ENCODE peak calls at places on chromosomes 11 and 22, in six cellular contexts. T is cardiac fibroblast, L is bronchial epithelial cell, R is PC-9, H is HL-60, S is body of pancreas. Y is an unnamed sample.

GRCh38 chr11:41842673-41843072 is 383.2 kb upstream of the LRRC4C start:
- DNase-seq in S (no peak), L (no peak), R (no peak), H (no peak), T (no peak), Y (no peak)

GRCh38 chr11:82521427-82521826 is 212.2 kb downstream of the FAM181B start:
- DNase-seq in L (no peak), T (no peak), S (no peak), R (no peak), H (peak), Y (no peak)

GRCh38 chr11:1751999-1752906 is 1.9 kb upstream of the IFITM10 start:
- DNase-seq in S (no peak), R (no peak), H (no peak), L (no peak), T (no peak), Y (no peak)

GRCh38 chr11:111419641-111420327 is 40.7 kb upstream of the POU2AF1 start:
- DNase-seq in R (no peak), T (no peak), S (peak), H (no peak), L (no peak), Y (no peak)

GRCh38 chr11:47587733-47588326 is 1.4 kb downstream of the FAM180B start:
- DNase-seq in H (peak), T (no peak), L (no peak), S (no peak), R (no peak), Y (no peak)

GRCh38 chr11:2794419-2794795 is 91.2 kb downstream of the CDKN1C start:
- DNase-seq in S (peak), L (no peak), T (no peak), R (no peak), H (no peak), Y (no peak)

GRCh38 chr11:34266090-34266912 is 91.5 kb downstream of the ABTB2 start:
- DNase-seq in R (peak), T (peak), H (no peak), S (no peak), L (no peak), Y (peak)

GRCh38 chr22:46328066-46328465 is 7.4 kb upstream of the TRMU start:
- DNase-seq in T (no peak), R (no peak), S (no peak), H (no peak), L (no peak), Y (no peak)

GRCh38 chr11:80733776-80734175 is 1292.9 kb upstream of the TENM4 start:
- DNase-seq in S (no peak), T (no peak), H (no peak), R (no peak), L (peak), Y (no peak)

GRCh38 chr11:4459470-4459869 is 10.4 kb downstream of the OR52K2 start:
- DNase-seq in H (peak), S (no peak), T (no peak), L (peak), R (no peak), Y (no peak)

GRCh38 chr11:46458491-46458890 is 66.9 kb upstream of the CHRM4 start:
- DNase-seq in S (no peak), H (no peak), T (no peak), L (peak), R (no peak), Y (no peak)

GRCh38 chr11:59866397-59866796 is at the start of gene TCN1:
- DNase-seq in T (no peak), R (peak), L (peak), S (no peak), H (peak), Y (no peak)

GRCh38 chr11:7281083-7281482 is 29.4 kb downstream of the SYT9 start:
- DNase-seq in H (no peak), R (peak), T (no peak), L (peak), S (no peak), Y (no peak)

GRCh38 chr11:111362887-111363411 is 16.1 kb downstream of the POU2AF1 start:
- DNase-seq in S (peak), R (no peak), H (no peak), L (peak), T (no peak), Y (no peak)

GRCh38 chr11:94675239-94675638 is 92.9 kb upstream of the AMOTL1 start:
- DNase-seq in T (no peak), R (peak), S (no peak), H (no peak), L (peak), Y (no peak)

GRCh38 chr11:27977031-27977430 is 130.9 kb downstream of the KIF18A start:
- DNase-seq in H (no peak), R (no peak), S (no peak), T (no peak), L (peak), Y (peak)

GRCh38 chr22:25110846-25111578 is 88.6 kb upstream of the CRYBB3 start:
- DNase-seq in R (peak), L (peak), S (peak), T (peak), H (peak), Y (peak)

GRCh38 chr11:64870176-64870892 is 8.1 kb downstream of the EHD1 start:
- DNase-seq in H (no peak), L (peak), R (peak), T (peak), S (no peak), Y (no peak)

GRCh38 chr11:107957109-107957588 is 28.9 kb downstream of the RAB39A start:
- DNase-seq in H (no peak), S (no peak), R (no peak), T (peak), L (no peak), Y (no peak)

GRCh38 chr11:34148504-34149165 is 43.2 kb downstream of the NAT10 start:
- DNase-seq in L (no peak), R (no peak), H (peak), S (no peak), T (no peak), Y (no peak)

GRCh38 chr11:65417702-65418430 is 4.7 kb upstream of the NEAT1 start:
- DNase-seq in L (peak), H (no peak), R (no peak), S (peak), T (peak), Y (no peak)

GRCh38 chr22:28106601-28107000 is 187.5 kb upstream of the PITPNB start:
- DNase-seq in H (no peak), T (no peak), R (no peak), S (no peak), L (no peak), Y (no peak)

GRCh38 chr11:94031625-94032024 is 10.5 kb downstream of the HEPHL1 start:
- DNase-seq in S (no peak), T (no peak), R (no peak), H (no peak), L (no peak), Y (no peak)

GRCh38 chr11:44304091-44305084 is 5.6 kb downstream of the ALX4 start:
- DNase-seq in L (no peak), H (no peak), S (no peak), R (no peak), T (no peak), Y (no peak)

GRCh38 chr11:20029193-20029592 is 131.1 kb downstream of the DBX1 start:
- DNase-seq in S (no peak), H (no peak), L (no peak), T (no peak), R (no peak), Y (no peak)

GRCh38 chr22:41123151-41123550 is 30.8 kb downstream of the EP300 start:
- DNase-seq in R (no peak), L (peak), T (peak), S (no peak), H (no peak), Y (no peak)

GRCh38 chr11:70324354-70325115 is 54.0 kb downstream of the PPFIA1 start:
- DNase-seq in R (no peak), L (no peak), H (no peak), S (no peak), T (no peak), Y (no peak)

GRCh38 chr11:120343429-120343828 is 7.2 kb downstream of the ARHGEF12 start:
- DNase-seq in S (no peak), R (no peak), L (no peak), H (no peak), T (no peak), Y (no peak)

GRCh38 chr11:20336056-20336455 is 27.5 kb upstream of the HTATIP2 start:
- DNase-seq in R (no peak), T (no peak), H (no peak), L (no peak), S (no peak), Y (no peak)

GRCh38 chr11:15769203-15769602 is 587.1 kb downstream of the SOX6 start:
- DNase-seq in L (peak), S (peak), T (no peak), H (no peak), R (peak), Y (no peak)

GRCh38 chr11:64770120-64770519 is 8.2 kb downstream of the SF1 start:
- DNase-seq in H (no peak), T (no peak), R (no peak), S (no peak), L (no peak), Y (no peak)

GRCh38 chr11:19201737-19202605 is at the start of gene CSRP3:
- DNase-seq in H (no peak), R (no peak), L (no peak), T (no peak), S (no peak), Y (no peak)

GRCh38 chr22:44218071-44218470 is 37.3 kb downstream of the PARVG start:
- DNase-seq in T (no peak), S (no peak), H (no peak), L (no peak), R (no peak), Y (no peak)

GRCh38 chr22:39991164-39991860 is 3.4 kb upstream of the FAM83F start:
- DNase-seq in S (peak), R (no peak), H (no peak), L (no peak), T (no peak), Y (no peak)

GRCh38 chr11:62708423-62709261 is 1.2 kb downstream of the GNG3 start:
- DNase-seq in R (peak), L (peak), T (no peak), H (no peak), S (peak), Y (no peak)

GRCh38 chr11:8773125-8773524 is 90.5 kb downstream of the RPL27A start:
- DNase-seq in L (no peak), S (no peak), R (no peak), H (no peak), T (no peak), Y (no peak)

GRCh38 chr11:8071616-8072581 is 9.1 kb upstream of the TUB start:
- DNase-seq in T (no peak), L (no peak), H (no peak), R (no peak), S (peak), Y (no peak)

GRCh38 chr22:19759994-19760651 is 455 bp upstream of the TBX1 start:
- DNase-seq in S (no peak), R (no peak), T (no peak), L (no peak), H (no peak), Y (no peak)
- H3K4me3 ChIP-seq in S (no peak), R (no peak), T (no peak), L (peak), H (no peak), Y (no peak)

GRCh38 chr11:101916422-101916821 is at the start of gene ANGPTL5:
- DNase-seq in R (peak), T (no peak), H (no peak), L (no peak), S (no peak), Y (no peak)

GRCh38 chr11:101913631-101914030 is 1.2 kb upstream of the CEP126 start:
- DNase-seq in R (peak), S (no peak), H (no peak), T (no peak), L (no peak), Y (no peak)

GRCh38 chr11:101914349-101914736 is 467 bp upstream of the CEP126 start:
- DNase-seq in L (no peak), H (no peak), R (peak), S (no peak), T (peak), Y (no peak)

GRCh38 chr11:101915811-101916291 is 471 bp downstream of the ANGPTL5 start:
- DNase-seq in L (peak), R (peak), S (no peak), T (peak), H (no peak), Y (no peak)

DNA sequence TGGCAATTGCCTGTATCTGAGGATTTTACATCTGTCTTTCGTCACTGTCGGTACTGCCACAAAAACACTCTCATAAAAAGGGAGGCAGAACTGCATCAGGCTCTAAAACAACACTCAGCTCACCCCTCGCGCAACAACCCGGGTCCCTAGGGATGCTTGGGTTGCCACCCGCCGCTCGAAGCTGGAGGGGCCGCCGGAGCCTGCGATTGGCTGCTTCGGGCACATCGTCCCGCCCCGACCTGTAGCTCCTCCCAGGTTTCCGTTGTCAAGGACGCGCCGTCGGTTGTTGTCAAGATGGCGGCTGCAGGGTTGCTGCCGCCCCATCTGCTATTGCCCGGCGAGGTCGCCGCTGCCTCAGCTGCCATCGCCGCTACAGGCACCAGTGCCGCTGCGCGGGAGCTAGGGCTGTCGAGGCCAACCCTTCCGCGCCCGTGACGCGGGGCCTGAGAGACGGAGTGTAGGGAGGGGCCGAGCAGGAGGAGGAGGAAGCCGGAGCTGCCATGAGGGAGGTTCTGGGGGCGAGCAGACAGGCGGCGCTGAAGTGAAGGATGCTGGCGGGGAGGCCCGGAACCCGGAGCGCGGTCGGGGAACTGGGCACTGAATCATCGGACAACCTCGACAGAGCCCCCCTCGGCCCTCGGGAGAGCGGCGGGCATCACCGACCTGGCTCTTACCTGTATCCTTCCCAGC is at the start of gene CEP126:
- DNase-seq in S (peak), H (peak), T (peak), R (peak), L (peak), Y (peak)
- TF ChIP-seq CTCF in S (peak), H (no peak), T (peak), R (peak), L (peak), Y (peak)

DNA sequence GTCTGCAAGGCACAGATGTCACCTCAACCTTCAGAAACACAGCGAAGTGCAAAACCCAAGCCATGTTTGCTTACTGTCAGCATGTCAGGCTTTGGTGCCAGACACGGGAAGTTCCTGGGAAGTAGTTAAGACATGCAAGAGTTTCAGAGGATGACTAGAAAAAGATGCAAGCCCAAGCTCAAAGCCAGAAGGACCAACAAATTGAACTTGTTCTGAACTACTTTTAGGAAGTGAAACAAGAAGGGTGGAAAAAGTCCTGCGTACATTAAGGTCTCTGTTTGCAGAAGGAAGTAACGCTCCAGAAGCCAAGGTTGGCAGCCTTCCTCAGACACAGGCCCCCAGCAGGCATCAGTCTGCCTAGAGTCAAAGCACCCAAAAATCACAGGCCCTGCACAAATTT is 2.6 kb downstream of the AP1B1 start:
- DNase-seq in R (no peak), T (no peak), L (peak), H (peak), S (no peak), Y (no peak)
- H3K4me3 ChIP-seq in R (no peak), T (no peak), L (no peak), H (no peak), S (no peak), Y (no peak)

GRCh38 chr22:37571992-37572373 is 7.9 kb downstream of the LGALS2 start:
- DNase-seq in S (no peak), R (no peak), T (no peak), H (no peak), L (no peak), Y (no peak)
- TF ChIP-seq CTCF in S (no peak), R (no peak), T (no peak), H (no peak), L (no peak), Y (no peak)

Y was measured in retinal pigment epithelial cell.